ENCODE peak calls at places on chromosome X, in seven cellular contexts. J is right atrium auricular region; D is mammary epithelial cell; O is lung; Y is CD4-positive, CD25-positive, alpha-beta regulatory T cell; H is kidney; N is left ventricle myocardium inferior. F is an unnamed sample.

GRCh38 chrX:645024-645376 is 14.4 kb downstream of the SHOX start:
- DNase-seq in O (no peak), N (no peak), Y (no peak), J (no peak), D (no peak), H (no peak), F (no peak)

GRCh38 chrX:10971176-10971575 is 140.0 kb upstream of the HCCS start:
- DNase-seq in H (no peak), Y (no peak), J (no peak), N (no peak), D (no peak), O (no peak), F (no peak)

GRCh38 chrX:132023896-132024386 is 839 bp downstream of the STK26 start:
- DNase-seq in J (no peak), N (peak; percentile 10), H (no peak), O (peak; percentile 31), Y (peak; percentile 39), D (peak; percentile 37), F (peak; percentile 56)

GRCh38 chrX:23365541-23365940 is 30.9 kb downstream of the PTCHD1 start:
- DNase-seq in N (no peak), J (no peak), H (no peak), D (no peak), Y (no peak), O (no peak), F (no peak)

GRCh38 chrX:146154191-146154590 is 336.6 kb downstream of the SLITRK2 start:
- DNase-seq in O (no peak), H (no peak), J (no peak), D (no peak), N (no peak), Y (no peak), F (no peak)

GRCh38 chrX:69286546-69286906 is 121.3 kb upstream of the PJA1 start:
- DNase-seq in N (no peak), Y (no peak), J (no peak), O (no peak), H (no peak), D (no peak), F (no peak)

GRCh38 chrX:147917700-147918694 is 6.3 kb downstream of the FMR1 start:
- DNase-seq in Y (peak; percentile 54), H (no peak), D (no peak), J (no peak), N (no peak), O (no peak), F (peak; percentile 25)

GRCh38 chrX:28391528-28391927 is 195.7 kb upstream of the IL1RAPL1 start:
- DNase-seq in J (no peak), N (no peak), H (no peak), Y (no peak), O (no peak), D (no peak), F (no peak)

GRCh38 chrX:69493193-69493592 is 10.9 kb upstream of the NALF2 start:
- DNase-seq in O (no peak), H (no peak), Y (no peak), D (peak; percentile 20), J (no peak), N (no peak), F (no peak)

GRCh38 chrX:65920620-65921019 is 119.3 kb downstream of the VSIG4 start:
- DNase-seq in J (no peak), Y (no peak), D (peak; percentile 85), N (no peak), H (no peak), O (no peak), F (no peak)

GRCh38 chrX:153727108-153727931 is 2.7 kb downstream of the ABCD1 start:
- DNase-seq in J (no peak), O (no peak), H (peak; percentile 82), D (no peak), N (peak; percentile 62), Y (no peak), F (no peak)

GRCh38 chrX:63471004-63471403 is 119.9 kb upstream of the SPIN4 start:
- DNase-seq in J (no peak), H (no peak), D (no peak), N (no peak), O (no peak), Y (no peak), F (no peak)

GRCh38 chrX:124651031-124651430 is 304.7 kb downstream of the SH2D1A start:
- DNase-seq in N (no peak), O (no peak), H (no peak), J (no peak), Y (no peak), D (no peak), F (no peak)

GRCh38 chrX:78496483-78496882 is 162.6 kb downstream of the RTL3 start:
- DNase-seq in Y (no peak), J (no peak), H (no peak), O (no peak), N (no peak), D (no peak), F (no peak)

GRCh38 chrX:129653985-129654651 is 638 bp downstream of the APLN start:
- DNase-seq in N (peak; percentile 41), J (peak; percentile 57), O (no peak), Y (no peak), D (peak; percentile 23), H (peak; percentile 80), F (no peak)

GRCh38 chrX:123743312-123743711 is 10.5 kb upstream of the THOC2 start:
- DNase-seq in N (no peak), D (no peak), O (no peak), H (no peak), J (no peak), Y (no peak), F (no peak)

GRCh38 chrX:151476597-151476996 is 79.6 kb downstream of the VMA21 start:
- DNase-seq in J (no peak), H (no peak), Y (no peak), N (no peak), O (no peak), D (no peak), F (no peak)

GRCh38 chrX:118976599-118977340 is 2.4 kb downstream of the LONRF3 start:
- DNase-seq in O (peak; percentile 58), N (peak; percentile 27), H (peak; percentile 92), D (no peak), Y (no peak), J (no peak), F (peak; percentile 4)

DNA sequence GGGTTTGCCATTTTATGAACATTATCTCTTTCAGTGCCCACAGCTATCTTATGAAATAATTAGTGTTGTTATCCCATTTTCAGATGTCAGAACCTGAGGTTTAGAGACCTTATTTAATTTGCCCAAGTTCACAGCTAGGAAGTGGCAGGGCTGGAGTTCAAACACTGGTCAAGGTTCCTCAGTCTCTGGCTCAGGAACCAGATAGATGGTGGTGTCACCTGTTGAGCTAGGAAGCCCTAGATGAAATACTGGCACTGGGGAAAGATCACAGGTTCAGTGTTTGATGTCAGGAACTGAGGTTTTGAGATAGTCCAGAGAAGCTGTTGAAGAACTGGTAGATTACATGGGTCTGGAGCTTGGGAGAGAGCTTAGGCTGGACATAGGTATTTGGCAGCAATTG is 85.4 kb downstream of the REPS2 start:
- DNase-seq in O (no peak), H (no peak), N (no peak), J (no peak), D (no peak), Y (no peak), F (no peak)
- H3K27ac ChIP-seq in O (peak overlapping the region; percentile 38), H (no peak overlapping the region), N (no peak overlapping the region), J (no peak overlapping the region), D (no peak overlapping the region), Y (no peak overlapping the region), F (no peak overlapping the region)

DNA sequence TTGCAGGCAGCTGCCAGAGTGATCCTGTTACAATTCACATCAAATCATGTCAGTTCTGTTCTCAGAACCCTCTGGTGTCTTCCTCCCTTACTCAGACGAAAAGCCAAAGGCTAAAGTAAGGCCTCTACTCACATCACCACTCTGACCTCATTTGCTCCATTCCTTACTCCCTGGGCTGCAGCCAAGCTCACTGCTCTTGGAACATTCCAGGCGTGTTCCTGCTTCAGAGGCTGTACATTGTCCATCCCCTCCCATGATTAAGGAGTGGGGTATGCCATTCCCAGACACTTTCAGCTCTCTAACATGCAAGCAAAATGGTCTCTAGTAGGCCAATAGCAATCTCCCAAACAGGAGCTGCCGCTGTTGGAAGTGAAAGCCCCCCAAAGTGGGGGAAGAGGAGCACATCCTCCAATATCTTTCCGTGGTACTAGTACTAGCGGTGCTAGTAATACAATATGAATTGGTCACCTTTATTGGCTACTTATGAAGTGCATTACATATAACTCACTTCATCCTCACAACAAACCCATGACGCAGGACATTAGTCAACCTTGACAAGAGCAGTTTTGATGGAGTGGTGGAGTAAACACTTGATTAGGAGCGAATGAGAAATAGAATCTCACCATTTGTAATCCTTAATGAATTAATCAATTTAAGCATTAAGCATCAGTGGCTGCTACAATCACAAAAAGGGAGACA is 15.0 kb downstream of the GAB3 start:
- DNase-seq in D (peak; percentile 41), J (no peak), N (peak; percentile 75), O (peak; percentile 73), Y (no peak), H (no peak), F (no peak)
- H3K4me1 ChIP-seq in D (peaks cover 37% of the 10 kb centered on the region), J (peaks cover 72% of the 10 kb centered on the region), N (peaks cover 92% of the 10 kb centered on the region), O (peaks cover 35% of the 10 kb centered on the region), Y (peaks cover 26% of the 10 kb centered on the region), H (peaks cover 12% of the 10 kb centered on the region), F (peaks cover 82% of the 10 kb centered on the region)

GRCh38 chrX:46547857-46548256 is 2.6 kb upstream of the ZNF674 start:
- DNase-seq in J (no peak), D (peak; percentile 52), H (no peak), Y (no peak), O (no peak), N (no peak), F (no peak)

GRCh38 chrX:46549914-46550313 is 4.7 kb upstream of the ZNF674 start:
- DNase-seq in O (no peak), D (no peak), H (no peak), J (no peak), Y (no peak), N (no peak), F (no peak)

GRCh38 chrX:46543441-46543840 is 1.8 kb downstream of the ZNF674 start:
- DNase-seq in D (no peak), Y (no peak), O (no peak), N (no peak), J (no peak), H (no peak), F (no peak)

DNA sequence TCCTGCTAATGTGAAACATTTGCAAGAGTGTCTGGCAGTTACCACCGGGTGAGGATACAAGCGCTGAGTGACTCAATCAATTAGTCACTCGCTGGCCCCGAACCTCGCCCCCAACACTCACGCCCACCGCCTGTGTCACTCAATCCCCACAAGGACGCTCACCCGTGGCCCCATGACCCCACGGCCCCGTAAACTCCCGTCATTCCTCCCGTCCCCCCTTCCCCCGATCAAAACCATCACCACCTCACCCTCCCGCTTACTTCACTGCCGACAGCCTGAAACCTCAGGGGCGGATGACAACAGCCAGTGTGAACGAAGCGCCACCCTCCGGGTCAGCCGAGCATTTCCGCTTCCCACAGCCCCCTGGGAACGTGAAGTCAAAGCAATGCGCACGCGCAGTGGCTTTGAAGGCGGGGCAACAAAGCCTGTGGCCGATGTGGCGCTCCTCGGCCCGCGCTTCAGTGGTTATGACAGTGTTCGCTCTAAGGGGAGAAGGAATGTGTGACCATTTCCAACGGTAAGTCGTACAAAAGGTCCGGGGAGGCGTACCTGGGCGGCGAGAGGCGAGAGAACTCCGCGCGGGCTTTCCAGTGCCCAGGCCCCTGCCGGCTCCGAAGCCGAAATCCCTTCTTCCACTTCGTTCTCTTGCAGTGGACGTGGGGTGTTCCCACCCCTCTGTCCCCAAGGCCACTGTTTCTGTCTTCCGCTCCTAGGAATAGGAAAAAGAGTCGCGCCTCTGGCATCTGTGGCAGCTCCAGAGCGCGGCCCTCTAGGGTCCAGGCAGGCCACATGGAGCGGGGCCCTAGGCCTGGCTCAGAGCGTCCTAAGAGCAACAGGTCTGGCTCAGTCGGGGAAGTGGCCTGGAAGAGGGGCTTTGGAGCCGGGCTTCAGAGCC is at the start of gene ZNF674:
- DNase-seq in D (peak; percentile 84), J (peak; percentile 91), H (peak; percentile 96), O (peak; percentile 93), N (peak; percentile 92), Y (peak; percentile 91), F (peak; percentile 93)
- H3K27ac ChIP-seq in D (peak within 1 kb of the TSS; percentile 84), J (peak within 1 kb of the TSS; percentile 81), H (peak within 1 kb of the TSS; percentile 80), O (peak within 1 kb of the TSS; percentile 87), N (peak within 1 kb of the TSS; percentile 85), Y (peak within 1 kb of the TSS; percentile 79), F (peak within 1 kb of the TSS; percentile 86)

GRCh38 chrX:72125331-72126047 is 6.2 kb downstream of the RTL5 start:
- DNase-seq in D (no peak), N (no peak), Y (no peak), O (no peak), H (no peak), J (no peak), F (no peak)
- H3K4me1 ChIP-seq in D (peaks cover 10% of the 10 kb centered on the region), N (peaks cover 63% of the 10 kb centered on the region), Y (peaks cover 12% of the 10 kb centered on the region), O (no peaks in the 10 kb centered on the region), H (peaks cover 36% of the 10 kb centered on the region), J (peaks cover 46% of the 10 kb centered on the region), F (peaks cover 42% of the 10 kb centered on the region)